ENCODE peak calls at places on chromosomes 13 and 19, in nine cellular contexts. M is HCT116, Z is GM23338, B is OCI-LY7, X is GM23248, V is PC-3, E is hepatocyte, H is PC-9, C is SK-N-SH. D is an unnamed sample. For H3K9me2, the result is how much of the 10 kb centered on the place peaks cover.

GRCh38 chr19:2494084-2494446 is 18.1 kb downstream of the GADD45B start:
- DNase-seq in M (no peak), Z (no peak), B (no peak), X (peak), V (peak), E (peak), H (no peak), C (peak), D (no peak)

GRCh38 chr19:2529473-2529918 is 53.6 kb downstream of the GADD45B start:
- DNase-seq in M (peak), Z (no peak), B (no peak), X (peak), V (peak), E (peak), H (peak), C (no peak), D (no peak)

GRCh38 chr13:109768616-109769015 is 17.8 kb downstream of the IRS2 start:
- DNase-seq in M (no peak), Z (no peak), B (no peak), X (no peak), V (no peak), E (no peak), H (no peak), C (no peak), D (no peak)

GRCh38 chr13:51714663-51715168 is 89.2 kb downstream of the DHRS12 start:
- DNase-seq in M (no peak), Z (no peak), B (no peak), X (peak), V (peak), E (no peak), H (peak), C (no peak), D (peak)

GRCh38 chr13:99103536-99103935 is 97.1 kb upstream of the UBAC2 start:
- DNase-seq in M (no peak), Z (peak), B (no peak), X (peak), V (no peak), E (no peak), H (no peak), C (peak), D (no peak)

GRCh38 chr19:11699931-11700794 is 38.6 kb downstream of the ZNF823 start:
- DNase-seq in M (peak), Z (peak), B (peak), X (peak), V (peak), E (peak), H (peak), C (peak), D (peak)

GRCh38 chr13:72293206-72293605 is 426.2 kb upstream of the DACH1 start:
- DNase-seq in M (no peak), Z (no peak), B (no peak), X (no peak), V (peak), E (no peak), H (no peak), C (no peak), D (no peak)

GRCh38 chr19:18895828-18896341 is at the start of gene CERS1:
- DNase-seq in M (no peak), Z (peak), B (no peak), X (peak), V (no peak), E (peak), H (no peak), C (peak), D (no peak)

GRCh38 chr13:73585236-73585635 is 526.4 kb downstream of the KLF5 start:
- DNase-seq in M (no peak), Z (no peak), B (no peak), X (no peak), V (no peak), E (no peak), H (no peak), C (no peak), D (no peak)

GRCh38 chr19:4737955-4738580 is 14.4 kb upstream of the DPP9 start:
- DNase-seq in M (no peak), Z (no peak), B (no peak), X (no peak), V (no peak), E (no peak), H (no peak), C (peak), D (no peak)

GRCh38 chr19:11798391-11799296 is at the start of gene ZNF491:
- DNase-seq in M (no peak), Z (peak), B (peak), X (peak), V (peak), E (peak), H (peak), C (peak), D (peak)

GRCh38 chr19:11138659-11139526 is 16.7 kb downstream of the SPC24 start:
- DNase-seq in M (no peak), Z (peak), B (no peak), X (peak), V (peak), E (peak), H (peak), C (peak), D (no peak)

GRCh38 chr19:42420055-42420544 is 7.1 kb downstream of the LIPE start:
- DNase-seq in M (peak), Z (peak), B (peak), X (peak), V (peak), E (peak), H (no peak), C (peak), D (peak)

GRCh38 chr13:29924482-29924884 is 74.1 kb upstream of the UBL3 start:
- DNase-seq in M (no peak), Z (no peak), B (no peak), X (peak), V (peak), E (peak), H (peak), C (no peak), D (no peak)

GRCh38 chr13:90868321-90868920 is 479.1 kb upstream of the MIR17HG start:
- DNase-seq in M (peak), Z (peak), B (peak), X (peak), V (peak), E (peak), H (peak), C (no peak), D (no peak)

GRCh38 chr19:1395194-1396018 is 5.9 kb downstream of the GAMT start:
- DNase-seq in M (no peak), Z (no peak), B (no peak), X (no peak), V (no peak), E (no peak), H (no peak), C (peak), D (no peak)

GRCh38 chr13:113528798-113529180 is 38.3 kb upstream of the DCUN1D2 start:
- DNase-seq in M (no peak), Z (no peak), B (no peak), X (no peak), V (no peak), E (no peak), H (no peak), C (no peak), D (no peak)

GRCh38 chr13:21638319-21639282 is 32.3 kb upstream of the FGF9 start:
- DNase-seq in M (no peak), Z (peak), B (peak), X (peak), V (peak), E (peak), H (peak), C (peak), D (peak)

GRCh38 chr13:74132152-74132767 is 1.9 kb downstream of the KLF12 start:
- DNase-seq in M (no peak), Z (peak), B (peak), X (peak), V (peak), E (peak), H (no peak), C (no peak), D (no peak)

GRCh38 chr19:10960314-10961072 is at the start of gene SMARCA4:
- DNase-seq in M (peak), Z (peak), B (peak), X (peak), V (peak), E (peak), H (peak), C (peak), D (peak)

GRCh38 chr19:53394974-53395839 is at the start of gene ZNF765:
- DNase-seq in M (peak), Z (peak), B (peak), X (peak), V (peak), E (peak), H (peak), C (peak), D (peak)

GRCh38 chr19:41978470-41978869 is 15.6 kb downstream of the ATP1A3 start:
- DNase-seq in M (no peak), Z (no peak), B (no peak), X (no peak), V (no peak), E (no peak), H (no peak), C (no peak), D (no peak)

GRCh38 chr19:2112516-2113320 is 16.0 kb downstream of the IZUMO4 start:
- DNase-seq in M (no peak), Z (no peak), B (no peak), X (no peak), V (no peak), E (no peak), H (no peak), C (no peak), D (no peak)

GRCh38 chr13:49586717-49587116 is 1.4 kb upstream of the RCBTB1 start:
- DNase-seq in M (no peak), Z (no peak), B (no peak), X (no peak), V (peak), E (no peak), H (no peak), C (no peak), D (no peak)

GRCh38 chr13:75181906-75182305 is 300.1 kb downstream of the TBC1D4 start:
- DNase-seq in M (no peak), Z (no peak), B (no peak), X (peak), V (peak), E (no peak), H (no peak), C (no peak), D (no peak)

GRCh38 chr19:18109731-18110671 is 12.4 kb downstream of the MAST3 start:
- DNase-seq in M (no peak), Z (peak), B (no peak), X (peak), V (peak), E (peak), H (peak), C (peak), D (peak)

GRCh38 chr19:41939861-41940442 is 11.7 kb upstream of the ERFL start:
- DNase-seq in M (no peak), Z (peak), B (peak), X (peak), V (no peak), E (peak), H (no peak), C (peak), D (no peak)

GRCh38 chr19:2631213-2631821 is 71.2 kb downstream of the GNG7 start:
- DNase-seq in M (no peak), Z (no peak), B (peak), X (peak), V (peak), E (no peak), H (no peak), C (no peak), D (peak)

GRCh38 chr19:44602071-44602470 is 11.3 kb upstream of the IGSF23 start:
- DNase-seq in M (no peak), Z (no peak), B (no peak), X (no peak), V (no peak), E (peak), H (peak), C (no peak), D (no peak)

GRCh38 chr19:771332-771785 is 20.4 kb downstream of the MISP start:
- DNase-seq in M (peak), Z (peak), B (peak), X (peak), V (peak), E (peak), H (peak), C (peak), D (peak)

GRCh38 chr13:101618440-101619187 is 166.1 kb downstream of the ITGBL1 start:
- DNase-seq in M (no peak), Z (no peak), B (no peak), X (no peak), V (no peak), E (no peak), H (no peak), C (no peak), D (no peak)

GRCh38 chr19:16118489-16119033 is 6.9 kb downstream of the RAB8A start:
- DNase-seq in M (no peak), Z (no peak), B (peak), X (no peak), V (no peak), E (no peak), H (no peak), C (no peak), D (peak)

GRCh38 chr13:110448677-110449076 is 112.8 kb downstream of the RAB20 start:
- DNase-seq in M (no peak), Z (no peak), B (no peak), X (no peak), V (no peak), E (no peak), H (no peak), C (no peak), D (no peak)

GRCh38 chr19:40119380-40119779 is 28.6 kb upstream of the ZNF780A start:
- DNase-seq in M (no peak), Z (no peak), B (no peak), X (no peak), V (no peak), E (no peak), H (no peak), C (no peak), D (no peak)

GRCh38 chr13:99980201-99981114 is 1.1 kb upstream of the ZIC2 start:
- DNase-seq in M (peak), Z (peak), B (peak), X (peak), V (peak), E (peak), H (peak), C (peak), D (peak)

GRCh38 chr13:40114305-40114896 is 458.9 kb downstream of the COG6 start:
- DNase-seq in M (no peak), Z (no peak), B (no peak), X (no peak), V (no peak), E (no peak), H (no peak), C (no peak), D (no peak)

GRCh38 chr13:27592865-27593264 is 27.5 kb downstream of the LNX2 start:
- DNase-seq in M (no peak), Z (no peak), B (no peak), X (no peak), V (no peak), E (no peak), H (no peak), C (no peak), D (no peak)

GRCh38 chr13:27588405-27588804 is 31.9 kb downstream of the LNX2 start:
- DNase-seq in M (no peak), Z (no peak), B (no peak), X (no peak), V (no peak), E (no peak), H (no peak), C (no peak), D (no peak)

GRCh38 chr13:27583645-27584044 is 36.7 kb downstream of the LNX2 start:
- DNase-seq in M (no peak), Z (no peak), B (no peak), X (peak), V (no peak), E (no peak), H (no peak), C (no peak), D (no peak)

GRCh38 chr13:27587083-27587482 is 33.2 kb downstream of the LNX2 start:
- DNase-seq in M (no peak), Z (no peak), B (no peak), X (no peak), V (no peak), E (no peak), H (no peak), C (no peak), D (no peak)
- H3K9me2 ChIP-seq in M (under half), Z (under half), B (under half), X (under half), V (under half), E (under half), H (under half), C (under half), D (under half)

GRCh38 chr19:49513746-49514118 is 1.3 kb downstream of the FCGRT start:
- DNase-seq in M (no peak), Z (no peak), B (no peak), X (no peak), V (no peak), E (no peak), H (no peak), C (peak), D (no peak)
- H3K4me2 ChIP-seq in M (no peak), Z (peak), B (peak), X (peak), V (peak), E (peak), H (no peak), C (peak), D (peak)

GRCh38 chr13:79030513-79030912 is 371.6 kb upstream of the OBI1 start:
- DNase-seq in M (no peak), Z (no peak), B (no peak), X (no peak), V (no peak), E (no peak), H (no peak), C (peak), D (no peak)
- H3K9me2 ChIP-seq in M (under half), Z (under half), B (under half), X (under half), V (under half), E (under half), H (under half), C (under half), D (under half)

DNA sequence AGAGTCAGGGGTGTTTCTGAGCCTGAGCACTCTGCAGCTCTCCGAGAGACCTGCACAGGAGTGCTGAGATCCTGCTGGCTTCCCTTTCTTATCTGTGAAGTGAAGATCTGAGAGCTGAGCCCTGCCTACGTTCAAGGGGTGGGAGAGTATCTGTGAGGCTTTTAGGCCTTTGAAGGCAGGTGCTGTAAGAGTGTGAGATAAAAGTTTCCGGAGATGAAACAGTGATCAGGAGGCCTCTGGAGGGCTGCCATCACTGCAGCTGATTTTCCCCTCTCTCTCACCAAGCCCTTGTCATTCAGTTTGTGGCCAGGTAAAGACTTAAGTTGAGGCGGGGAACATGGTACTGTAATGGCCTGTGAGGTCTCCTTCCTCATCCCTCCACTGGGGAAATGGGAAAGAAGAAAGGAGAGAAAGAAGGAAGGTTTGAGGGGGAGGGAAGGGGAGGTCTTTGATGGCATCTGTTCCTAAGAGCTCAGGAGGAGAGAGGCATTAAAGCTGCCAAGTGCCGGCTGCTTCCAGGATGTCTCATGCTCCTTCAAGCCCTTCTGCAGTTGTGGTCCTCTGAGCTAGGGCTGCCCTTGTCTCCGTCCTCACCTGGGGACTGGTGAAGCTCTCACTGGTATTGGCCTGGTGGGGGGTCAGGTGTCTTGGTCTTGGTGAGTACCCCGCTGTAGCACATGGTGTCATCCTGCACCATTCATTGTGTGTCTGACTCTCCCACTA is 83.3 kb downstream of the AKAP11 start:
- DNase-seq in M (no peak), Z (no peak), B (no peak), X (no peak), V (no peak), E (no peak), H (no peak), C (no peak), D (no peak)
- H3K4me2 ChIP-seq in M (no peak), Z (no peak), B (no peak), X (no peak), V (no peak), E (no peak), H (no peak), C (peak), D (no peak)

DNA sequence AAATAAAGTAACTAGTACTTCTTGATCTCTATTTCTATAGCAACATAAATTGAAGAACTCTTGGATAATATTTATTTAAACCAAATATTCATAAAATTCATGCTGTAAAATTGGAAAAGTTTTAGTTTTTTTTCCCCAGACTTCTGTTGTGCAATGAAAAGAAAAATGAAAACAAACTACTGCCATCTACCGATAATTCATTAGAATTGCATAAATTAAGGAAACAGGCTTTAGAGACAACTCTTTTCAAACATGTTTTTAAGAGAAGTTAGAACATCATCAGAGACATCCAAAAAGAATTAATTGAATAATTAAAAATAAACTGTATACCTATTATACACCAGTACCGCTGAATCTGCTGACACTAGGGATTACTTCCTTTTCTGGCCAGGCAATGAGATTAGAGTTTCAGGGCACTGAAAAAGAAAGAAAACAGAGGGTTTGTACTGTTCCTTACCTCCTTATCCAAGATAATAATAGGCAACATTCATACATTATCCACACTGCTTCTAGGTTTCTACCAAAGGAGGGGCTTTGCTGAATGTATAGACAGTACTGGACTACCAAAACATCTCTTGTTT is 4.9 kb downstream of the CCDC122 start:
- DNase-seq in M (no peak), Z (peak), B (peak), X (peak), V (peak), E (no peak), H (no peak), C (peak), D (peak)
- H3K9me2 ChIP-seq in M (under half), Z (under half), B (under half), X (under half), V (under half), E (under half), H (under half), C (under half), D (under half)

DNA sequence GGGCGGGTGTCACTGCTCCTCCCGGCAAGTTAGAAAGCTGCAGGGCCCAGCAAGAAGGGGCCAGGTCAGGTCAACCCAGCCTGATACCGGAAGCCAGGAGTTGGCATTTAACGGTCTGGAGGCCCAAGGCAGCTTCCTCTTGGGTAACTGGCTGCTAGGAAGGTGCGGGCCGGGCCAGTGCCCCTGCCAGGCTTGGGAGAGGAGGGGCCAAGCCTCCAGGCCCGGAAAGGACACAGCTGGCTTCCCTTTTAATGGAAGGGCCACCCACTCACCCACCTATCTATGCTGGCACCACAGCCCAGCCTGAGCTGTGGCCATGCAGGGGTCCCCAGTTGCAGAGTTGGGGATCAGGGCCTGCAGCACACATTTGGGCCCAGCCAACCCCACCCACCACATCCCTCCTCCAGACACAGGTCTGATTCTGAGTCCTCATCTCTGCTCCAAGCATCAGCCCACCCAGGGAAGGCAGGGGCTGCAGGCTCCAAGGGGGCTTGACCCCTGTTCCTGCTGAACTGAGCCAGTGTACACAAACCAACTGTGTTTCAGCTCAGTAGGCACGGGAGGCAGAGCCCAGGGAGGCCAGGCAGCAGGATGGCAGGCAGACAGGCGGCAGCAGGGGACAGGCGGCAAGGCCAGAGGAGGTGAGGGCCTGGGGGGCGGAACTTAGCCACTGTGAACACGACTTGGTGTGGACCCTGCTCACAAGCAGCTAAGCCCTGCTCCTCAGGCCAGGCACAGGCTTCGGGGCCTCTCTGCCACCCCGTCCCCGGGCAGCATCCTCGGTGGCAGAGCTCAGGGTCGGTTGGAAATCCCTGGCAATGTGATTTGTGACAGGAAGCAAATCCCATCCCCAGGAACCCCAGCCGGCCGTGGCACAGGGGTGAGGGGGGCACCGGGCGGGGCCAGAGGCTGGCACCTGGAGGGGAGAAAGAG is 40.8 kb downstream of the ZSWIM4 start:
- DNase-seq in M (no peak), Z (no peak), B (peak), X (peak), V (no peak), E (no peak), H (no peak), C (no peak), D (no peak)
- H3K4me2 ChIP-seq in M (peak), Z (no peak), B (peak), X (peak), V (peak), E (no peak), H (peak), C (peak), D (no peak)